ENCODE peak calls at places on chromosomes 3 and 15, in ten cellular contexts. One of them, this sample, is unnamed.

GRCh38 chr3:32780735-32781210 is 37.0 kb upstream of the TRIM71 start:
- DNase-seq in NCI-H2029 treated with DMSO at 0.1 percent for 48 hours: no peak
- DNase-seq in activated CD4-positive, CD25-positive, alpha-beta regulatory T cell treated with anti-CD3 and anti-CD28 coated beads, Interleukin-2, amount 50 U/mL, for 72 hours: no peak
- DNase-seq in transverse colon: peak; percentile 41
- DNase-seq in uterus: no peak
- DNase-seq in ELF-1: peak; percentile 99
- DNase-seq in heart right ventricle: peak; percentile 27
- DNase-seq in activated gamma-delta T cell treated with anti-CD3 and anti-CD28 coated beads, Interleukin-2, amount 50 U/mL, for 16 hours: no peak
- DNase-seq in lung microvascular endothelial cell: peak; percentile 51
- DNase-seq in NCI-H510A treated with DMSO at 0.1 percent for 48 hours: peak; percentile 24
- DNase-seq in this sample: no peak

GRCh38 chr3:136772709-136773108 is 20.5 kb upstream of the STAG1 start:
- DNase-seq in NCI-H2029 treated with DMSO at 0.1 percent for 48 hours: no peak
- DNase-seq in activated CD4-positive, CD25-positive, alpha-beta regulatory T cell treated with anti-CD3 and anti-CD28 coated beads, Interleukin-2, amount 50 U/mL, for 72 hours: no peak
- DNase-seq in transverse colon: no peak
- DNase-seq in uterus: no peak
- DNase-seq in ELF-1: no peak
- DNase-seq in heart right ventricle: no peak
- DNase-seq in activated gamma-delta T cell treated with anti-CD3 and anti-CD28 coated beads, Interleukin-2, amount 50 U/mL, for 16 hours: no peak
- DNase-seq in lung microvascular endothelial cell: peak; percentile 43
- DNase-seq in NCI-H510A treated with DMSO at 0.1 percent for 48 hours: no peak
- DNase-seq in this sample: no peak

GRCh38 chr15:60473135-60473534 is 5.8 kb downstream of the ICE2 start:
- DNase-seq in NCI-H2029 treated with DMSO at 0.1 percent for 48 hours: no peak
- DNase-seq in activated CD4-positive, CD25-positive, alpha-beta regulatory T cell treated with anti-CD3 and anti-CD28 coated beads, Interleukin-2, amount 50 U/mL, for 72 hours: no peak
- DNase-seq in transverse colon: no peak
- DNase-seq in uterus: no peak
- DNase-seq in ELF-1: no peak
- DNase-seq in heart right ventricle: no peak
- DNase-seq in activated gamma-delta T cell treated with anti-CD3 and anti-CD28 coated beads, Interleukin-2, amount 50 U/mL, for 16 hours: no peak
- DNase-seq in lung microvascular endothelial cell: no peak
- DNase-seq in NCI-H510A treated with DMSO at 0.1 percent for 48 hours: no peak
- DNase-seq in this sample: no peak

GRCh38 chr15:79394231-79394630 is 37.9 kb upstream of the MINAR1 start:
- DNase-seq in NCI-H2029 treated with DMSO at 0.1 percent for 48 hours: no peak
- DNase-seq in activated CD4-positive, CD25-positive, alpha-beta regulatory T cell treated with anti-CD3 and anti-CD28 coated beads, Interleukin-2, amount 50 U/mL, for 72 hours: no peak
- DNase-seq in transverse colon: no peak
- DNase-seq in uterus: no peak
- DNase-seq in ELF-1: no peak
- DNase-seq in heart right ventricle: no peak
- DNase-seq in activated gamma-delta T cell treated with anti-CD3 and anti-CD28 coated beads, Interleukin-2, amount 50 U/mL, for 16 hours: no peak
- DNase-seq in lung microvascular endothelial cell: no peak
- DNase-seq in NCI-H510A treated with DMSO at 0.1 percent for 48 hours: no peak
- DNase-seq in this sample: no peak

GRCh38 chr3:14457999-14458398 is 55.6 kb downstream of the SLC6A6 start:
- DNase-seq in NCI-H2029 treated with DMSO at 0.1 percent for 48 hours: no peak
- DNase-seq in activated CD4-positive, CD25-positive, alpha-beta regulatory T cell treated with anti-CD3 and anti-CD28 coated beads, Interleukin-2, amount 50 U/mL, for 72 hours: no peak
- DNase-seq in transverse colon: no peak
- DNase-seq in uterus: no peak
- DNase-seq in ELF-1: peak; percentile 68
- DNase-seq in heart right ventricle: no peak
- DNase-seq in activated gamma-delta T cell treated with anti-CD3 and anti-CD28 coated beads, Interleukin-2, amount 50 U/mL, for 16 hours: no peak
- DNase-seq in lung microvascular endothelial cell: no peak
- DNase-seq in NCI-H510A treated with DMSO at 0.1 percent for 48 hours: no peak
- DNase-seq in this sample: no peak

GRCh38 chr3:14303336-14304100 is 98.9 kb upstream of the SLC6A6 start:
- DNase-seq in NCI-H2029 treated with DMSO at 0.1 percent for 48 hours: no peak
- DNase-seq in activated CD4-positive, CD25-positive, alpha-beta regulatory T cell treated with anti-CD3 and anti-CD28 coated beads, Interleukin-2, amount 50 U/mL, for 72 hours: no peak
- DNase-seq in transverse colon: no peak
- DNase-seq in uterus: no peak
- DNase-seq in ELF-1: no peak
- DNase-seq in heart right ventricle: no peak
- DNase-seq in activated gamma-delta T cell treated with anti-CD3 and anti-CD28 coated beads, Interleukin-2, amount 50 U/mL, for 16 hours: no peak
- DNase-seq in lung microvascular endothelial cell: no peak
- DNase-seq in NCI-H510A treated with DMSO at 0.1 percent for 48 hours: no peak
- DNase-seq in this sample: no peak

GRCh38 chr3:9903238-9903624 is 583 bp downstream of the IL17RE start:
- DNase-seq in NCI-H2029 treated with DMSO at 0.1 percent for 48 hours: no peak
- DNase-seq in activated CD4-positive, CD25-positive, alpha-beta regulatory T cell treated with anti-CD3 and anti-CD28 coated beads, Interleukin-2, amount 50 U/mL, for 72 hours: no peak
- DNase-seq in transverse colon: no peak
- DNase-seq in uterus: no peak
- DNase-seq in ELF-1: no peak
- DNase-seq in heart right ventricle: no peak
- DNase-seq in activated gamma-delta T cell treated with anti-CD3 and anti-CD28 coated beads, Interleukin-2, amount 50 U/mL, for 16 hours: no peak
- DNase-seq in lung microvascular endothelial cell: peak; percentile 44
- DNase-seq in NCI-H510A treated with DMSO at 0.1 percent for 48 hours: no peak
- DNase-seq in this sample: no peak

GRCh38 chr3:137764001-137764433 is at the start of gene SOX14:
- DNase-seq in NCI-H2029 treated with DMSO at 0.1 percent for 48 hours: peak; percentile 8
- DNase-seq in activated CD4-positive, CD25-positive, alpha-beta regulatory T cell treated with anti-CD3 and anti-CD28 coated beads, Interleukin-2, amount 50 U/mL, for 72 hours: no peak
- DNase-seq in transverse colon: peak; percentile 35
- DNase-seq in uterus: no peak
- DNase-seq in ELF-1: peak; percentile 83
- DNase-seq in heart right ventricle: no peak
- DNase-seq in activated gamma-delta T cell treated with anti-CD3 and anti-CD28 coated beads, Interleukin-2, amount 50 U/mL, for 16 hours: no peak
- DNase-seq in lung microvascular endothelial cell: no peak
- DNase-seq in NCI-H510A treated with DMSO at 0.1 percent for 48 hours: peak; percentile 59
- DNase-seq in this sample: no peak

GRCh38 chr3:152620395-152620794 is 214.5 kb upstream of the P2RY1 start:
- DNase-seq in NCI-H2029 treated with DMSO at 0.1 percent for 48 hours: no peak
- DNase-seq in activated CD4-positive, CD25-positive, alpha-beta regulatory T cell treated with anti-CD3 and anti-CD28 coated beads, Interleukin-2, amount 50 U/mL, for 72 hours: no peak
- DNase-seq in transverse colon: no peak
- DNase-seq in uterus: no peak
- DNase-seq in ELF-1: no peak
- DNase-seq in heart right ventricle: peak; percentile 19
- DNase-seq in activated gamma-delta T cell treated with anti-CD3 and anti-CD28 coated beads, Interleukin-2, amount 50 U/mL, for 16 hours: no peak
- DNase-seq in lung microvascular endothelial cell: no peak
- DNase-seq in NCI-H510A treated with DMSO at 0.1 percent for 48 hours: no peak
- DNase-seq in this sample: no peak

GRCh38 chr3:45832691-45833090 is 9.2 kb downstream of the LZTFL1 start:
- DNase-seq in NCI-H2029 treated with DMSO at 0.1 percent for 48 hours: peak; percentile 72
- DNase-seq in activated CD4-positive, CD25-positive, alpha-beta regulatory T cell treated with anti-CD3 and anti-CD28 coated beads, Interleukin-2, amount 50 U/mL, for 72 hours: no peak
- DNase-seq in transverse colon: no peak
- DNase-seq in uterus: no peak
- DNase-seq in ELF-1: no peak
- DNase-seq in heart right ventricle: no peak
- DNase-seq in activated gamma-delta T cell treated with anti-CD3 and anti-CD28 coated beads, Interleukin-2, amount 50 U/mL, for 16 hours: no peak
- DNase-seq in lung microvascular endothelial cell: peak; percentile 31
- DNase-seq in NCI-H510A treated with DMSO at 0.1 percent for 48 hours: peak; percentile 27
- DNase-seq in this sample: no peak

GRCh38 chr3:152398495-152398894 is 129.8 kb downstream of the MBNL1 start:
- DNase-seq in NCI-H2029 treated with DMSO at 0.1 percent for 48 hours: no peak
- DNase-seq in activated CD4-positive, CD25-positive, alpha-beta regulatory T cell treated with anti-CD3 and anti-CD28 coated beads, Interleukin-2, amount 50 U/mL, for 72 hours: no peak
- DNase-seq in transverse colon: no peak
- DNase-seq in uterus: no peak
- DNase-seq in ELF-1: no peak
- DNase-seq in heart right ventricle: no peak
- DNase-seq in activated gamma-delta T cell treated with anti-CD3 and anti-CD28 coated beads, Interleukin-2, amount 50 U/mL, for 16 hours: no peak
- DNase-seq in lung microvascular endothelial cell: peak; percentile 23
- DNase-seq in NCI-H510A treated with DMSO at 0.1 percent for 48 hours: no peak
- DNase-seq in this sample: no peak

GRCh38 chr3:112136959-112137693 is 4.1 kb upstream of the GCSAM start:
- DNase-seq in NCI-H2029 treated with DMSO at 0.1 percent for 48 hours: no peak
- DNase-seq in activated CD4-positive, CD25-positive, alpha-beta regulatory T cell treated with anti-CD3 and anti-CD28 coated beads, Interleukin-2, amount 50 U/mL, for 72 hours: no peak
- DNase-seq in transverse colon: peak; percentile 37
- DNase-seq in uterus: no peak
- DNase-seq in ELF-1: peak; percentile 81
- DNase-seq in heart right ventricle: no peak
- DNase-seq in activated gamma-delta T cell treated with anti-CD3 and anti-CD28 coated beads, Interleukin-2, amount 50 U/mL, for 16 hours: no peak
- DNase-seq in lung microvascular endothelial cell: peak; percentile 56
- DNase-seq in NCI-H510A treated with DMSO at 0.1 percent for 48 hours: peak; percentile 57
- DNase-seq in this sample: peak; percentile 39

GRCh38 chr3:46408853-46409252 is 1.8 kb downstream of the CCRL2 start:
- DNase-seq in NCI-H2029 treated with DMSO at 0.1 percent for 48 hours: no peak
- DNase-seq in activated CD4-positive, CD25-positive, alpha-beta regulatory T cell treated with anti-CD3 and anti-CD28 coated beads, Interleukin-2, amount 50 U/mL, for 72 hours: no peak
- DNase-seq in transverse colon: no peak
- DNase-seq in uterus: no peak
- DNase-seq in ELF-1: no peak
- DNase-seq in heart right ventricle: no peak
- DNase-seq in activated gamma-delta T cell treated with anti-CD3 and anti-CD28 coated beads, Interleukin-2, amount 50 U/mL, for 16 hours: no peak
- DNase-seq in lung microvascular endothelial cell: no peak
- DNase-seq in NCI-H510A treated with DMSO at 0.1 percent for 48 hours: no peak
- DNase-seq in this sample: no peak

GRCh38 chr3:31610700-31611275 is 78.1 kb downstream of the STT3B start:
- DNase-seq in NCI-H2029 treated with DMSO at 0.1 percent for 48 hours: no peak
- DNase-seq in activated CD4-positive, CD25-positive, alpha-beta regulatory T cell treated with anti-CD3 and anti-CD28 coated beads, Interleukin-2, amount 50 U/mL, for 72 hours: no peak
- DNase-seq in transverse colon: no peak
- DNase-seq in uterus: no peak
- DNase-seq in ELF-1: no peak
- DNase-seq in heart right ventricle: no peak
- DNase-seq in activated gamma-delta T cell treated with anti-CD3 and anti-CD28 coated beads, Interleukin-2, amount 50 U/mL, for 16 hours: no peak
- DNase-seq in lung microvascular endothelial cell: peak; percentile 64
- DNase-seq in NCI-H510A treated with DMSO at 0.1 percent for 48 hours: peak; percentile 11
- DNase-seq in this sample: no peak

GRCh38 chr3:198109883-198110282 is 149.9 kb downstream of the LMLN start:
- DNase-seq in NCI-H2029 treated with DMSO at 0.1 percent for 48 hours: no peak
- DNase-seq in activated CD4-positive, CD25-positive, alpha-beta regulatory T cell treated with anti-CD3 and anti-CD28 coated beads, Interleukin-2, amount 50 U/mL, for 72 hours: no peak
- DNase-seq in transverse colon: no peak
- DNase-seq in uterus: no peak
- DNase-seq in ELF-1: no peak
- DNase-seq in heart right ventricle: no peak
- DNase-seq in activated gamma-delta T cell treated with anti-CD3 and anti-CD28 coated beads, Interleukin-2, amount 50 U/mL, for 16 hours: no peak
- DNase-seq in lung microvascular endothelial cell: no peak
- DNase-seq in NCI-H510A treated with DMSO at 0.1 percent for 48 hours: no peak
- DNase-seq in this sample: no peak

GRCh38 chr3:120495809-120496208 is 45.0 kb upstream of the FSTL1 start:
- DNase-seq in NCI-H2029 treated with DMSO at 0.1 percent for 48 hours: no peak
- DNase-seq in activated CD4-positive, CD25-positive, alpha-beta regulatory T cell treated with anti-CD3 and anti-CD28 coated beads, Interleukin-2, amount 50 U/mL, for 72 hours: no peak
- DNase-seq in transverse colon: no peak
- DNase-seq in uterus: no peak
- DNase-seq in ELF-1: no peak
- DNase-seq in heart right ventricle: no peak
- DNase-seq in activated gamma-delta T cell treated with anti-CD3 and anti-CD28 coated beads, Interleukin-2, amount 50 U/mL, for 16 hours: no peak
- DNase-seq in lung microvascular endothelial cell: peak; percentile 4
- DNase-seq in NCI-H510A treated with DMSO at 0.1 percent for 48 hours: no peak
- DNase-seq in this sample: no peak

GRCh38 chr15:92882697-92883642 is 17.2 kb upstream of the CHD2 start:
- DNase-seq in NCI-H2029 treated with DMSO at 0.1 percent for 48 hours: peak; percentile 76
- DNase-seq in activated CD4-positive, CD25-positive, alpha-beta regulatory T cell treated with anti-CD3 and anti-CD28 coated beads, Interleukin-2, amount 50 U/mL, for 72 hours: peak; percentile 63
- DNase-seq in transverse colon: no peak
- DNase-seq in uterus: no peak
- DNase-seq in ELF-1: no peak
- DNase-seq in heart right ventricle: peak; percentile 41
- DNase-seq in activated gamma-delta T cell treated with anti-CD3 and anti-CD28 coated beads, Interleukin-2, amount 50 U/mL, for 16 hours: no peak
- DNase-seq in lung microvascular endothelial cell: peak; percentile 19
- DNase-seq in NCI-H510A treated with DMSO at 0.1 percent for 48 hours: peak; percentile 99
- DNase-seq in this sample: no peak

GRCh38 chr3:4438296-4438695 is 28.8 kb downstream of the SUMF1 start:
- DNase-seq in NCI-H2029 treated with DMSO at 0.1 percent for 48 hours: no peak
- DNase-seq in activated CD4-positive, CD25-positive, alpha-beta regulatory T cell treated with anti-CD3 and anti-CD28 coated beads, Interleukin-2, amount 50 U/mL, for 72 hours: no peak
- DNase-seq in transverse colon: no peak
- DNase-seq in uterus: no peak
- DNase-seq in ELF-1: peak; percentile 58
- DNase-seq in heart right ventricle: no peak
- DNase-seq in activated gamma-delta T cell treated with anti-CD3 and anti-CD28 coated beads, Interleukin-2, amount 50 U/mL, for 16 hours: no peak
- DNase-seq in lung microvascular endothelial cell: no peak
- DNase-seq in NCI-H510A treated with DMSO at 0.1 percent for 48 hours: no peak
- DNase-seq in this sample: no peak

GRCh38 chr3:167032267-167032876 is 347.7 kb downstream of the ZBBX start:
- DNase-seq in NCI-H2029 treated with DMSO at 0.1 percent for 48 hours: peak; percentile 24
- DNase-seq in activated CD4-positive, CD25-positive, alpha-beta regulatory T cell treated with anti-CD3 and anti-CD28 coated beads, Interleukin-2, amount 50 U/mL, for 72 hours: no peak
- DNase-seq in transverse colon: no peak
- DNase-seq in uterus: no peak
- DNase-seq in ELF-1: no peak
- DNase-seq in heart right ventricle: no peak
- DNase-seq in activated gamma-delta T cell treated with anti-CD3 and anti-CD28 coated beads, Interleukin-2, amount 50 U/mL, for 16 hours: no peak
- DNase-seq in lung microvascular endothelial cell: peak; percentile 9
- DNase-seq in NCI-H510A treated with DMSO at 0.1 percent for 48 hours: peak; percentile 65
- DNase-seq in this sample: peak; percentile 12

GRCh38 chr3:191774485-191774884 is 313.5 kb downstream of the PYDC2 start:
- DNase-seq in NCI-H2029 treated with DMSO at 0.1 percent for 48 hours: no peak
- DNase-seq in activated CD4-positive, CD25-positive, alpha-beta regulatory T cell treated with anti-CD3 and anti-CD28 coated beads, Interleukin-2, amount 50 U/mL, for 72 hours: no peak
- DNase-seq in transverse colon: no peak
- DNase-seq in uterus: no peak
- DNase-seq in ELF-1: peak; percentile 43
- DNase-seq in heart right ventricle: no peak
- DNase-seq in activated gamma-delta T cell treated with anti-CD3 and anti-CD28 coated beads, Interleukin-2, amount 50 U/mL, for 16 hours: no peak
- DNase-seq in lung microvascular endothelial cell: no peak
- DNase-seq in NCI-H510A treated with DMSO at 0.1 percent for 48 hours: no peak
- DNase-seq in this sample: no peak

GRCh38 chr3:69178838-69179739 is 56.7 kb upstream of the LMOD3 start:
- DNase-seq in NCI-H2029 treated with DMSO at 0.1 percent for 48 hours: no peak
- DNase-seq in activated CD4-positive, CD25-positive, alpha-beta regulatory T cell treated with anti-CD3 and anti-CD28 coated beads, Interleukin-2, amount 50 U/mL, for 72 hours: no peak
- DNase-seq in transverse colon: no peak
- DNase-seq in uterus: no peak
- DNase-seq in ELF-1: no peak
- DNase-seq in heart right ventricle: no peak
- DNase-seq in activated gamma-delta T cell treated with anti-CD3 and anti-CD28 coated beads, Interleukin-2, amount 50 U/mL, for 16 hours: no peak
- DNase-seq in lung microvascular endothelial cell: peak; percentile 54
- DNase-seq in NCI-H510A treated with DMSO at 0.1 percent for 48 hours: no peak
- DNase-seq in this sample: no peak

GRCh38 chr15:85690546-85691226 is 104.0 kb downstream of the KLHL25 start:
- DNase-seq in NCI-H2029 treated with DMSO at 0.1 percent for 48 hours: no peak
- DNase-seq in activated CD4-positive, CD25-positive, alpha-beta regulatory T cell treated with anti-CD3 and anti-CD28 coated beads, Interleukin-2, amount 50 U/mL, for 72 hours: no peak
- DNase-seq in transverse colon: no peak
- DNase-seq in uterus: no peak
- DNase-seq in ELF-1: no peak
- DNase-seq in heart right ventricle: no peak
- DNase-seq in activated gamma-delta T cell treated with anti-CD3 and anti-CD28 coated beads, Interleukin-2, amount 50 U/mL, for 16 hours: no peak
- DNase-seq in lung microvascular endothelial cell: peak; percentile 50
- DNase-seq in NCI-H510A treated with DMSO at 0.1 percent for 48 hours: no peak
- DNase-seq in this sample: no peak

GRCh38 chr3:6994081-6994668 is 133.3 kb downstream of the GRM7 start:
- DNase-seq in NCI-H2029 treated with DMSO at 0.1 percent for 48 hours: no peak
- DNase-seq in activated CD4-positive, CD25-positive, alpha-beta regulatory T cell treated with anti-CD3 and anti-CD28 coated beads, Interleukin-2, amount 50 U/mL, for 72 hours: no peak
- DNase-seq in transverse colon: no peak
- DNase-seq in uterus: no peak
- DNase-seq in ELF-1: no peak
- DNase-seq in heart right ventricle: no peak
- DNase-seq in activated gamma-delta T cell treated with anti-CD3 and anti-CD28 coated beads, Interleukin-2, amount 50 U/mL, for 16 hours: no peak
- DNase-seq in lung microvascular endothelial cell: peak; percentile 28
- DNase-seq in NCI-H510A treated with DMSO at 0.1 percent for 48 hours: peak; percentile 20
- DNase-seq in this sample: no peak

GRCh38 chr3:20645340-20645739 is 459.3 kb upstream of the SGO1 start:
- DNase-seq in NCI-H2029 treated with DMSO at 0.1 percent for 48 hours: no peak
- DNase-seq in activated CD4-positive, CD25-positive, alpha-beta regulatory T cell treated with anti-CD3 and anti-CD28 coated beads, Interleukin-2, amount 50 U/mL, for 72 hours: no peak
- DNase-seq in transverse colon: no peak
- DNase-seq in uterus: no peak
- DNase-seq in ELF-1: no peak
- DNase-seq in heart right ventricle: no peak
- DNase-seq in activated gamma-delta T cell treated with anti-CD3 and anti-CD28 coated beads, Interleukin-2, amount 50 U/mL, for 16 hours: no peak
- DNase-seq in lung microvascular endothelial cell: peak; percentile 2
- DNase-seq in NCI-H510A treated with DMSO at 0.1 percent for 48 hours: no peak
- DNase-seq in this sample: no peak

GRCh38 chr15:37102315-37103021 is 2.1 kb upstream of the MEIS2 start:
- DNase-seq in NCI-H2029 treated with DMSO at 0.1 percent for 48 hours: no peak
- DNase-seq in activated CD4-positive, CD25-positive, alpha-beta regulatory T cell treated with anti-CD3 and anti-CD28 coated beads, Interleukin-2, amount 50 U/mL, for 72 hours: no peak
- DNase-seq in transverse colon: no peak
- DNase-seq in uterus: peak; percentile 58
- DNase-seq in ELF-1: peak; percentile 70
- DNase-seq in heart right ventricle: no peak
- DNase-seq in activated gamma-delta T cell treated with anti-CD3 and anti-CD28 coated beads, Interleukin-2, amount 50 U/mL, for 16 hours: no peak
- DNase-seq in lung microvascular endothelial cell: peak; percentile 42
- DNase-seq in NCI-H510A treated with DMSO at 0.1 percent for 48 hours: peak; percentile 63
- DNase-seq in this sample: peak; percentile 18

GRCh38 chr3:3806092-3806491 is 6.9 kb downstream of the LRRN1 start:
- DNase-seq in NCI-H2029 treated with DMSO at 0.1 percent for 48 hours: no peak
- DNase-seq in activated CD4-positive, CD25-positive, alpha-beta regulatory T cell treated with anti-CD3 and anti-CD28 coated beads, Interleukin-2, amount 50 U/mL, for 72 hours: no peak
- DNase-seq in transverse colon: no peak
- DNase-seq in uterus: no peak
- DNase-seq in ELF-1: no peak
- DNase-seq in heart right ventricle: no peak
- DNase-seq in activated gamma-delta T cell treated with anti-CD3 and anti-CD28 coated beads, Interleukin-2, amount 50 U/mL, for 16 hours: no peak
- DNase-seq in lung microvascular endothelial cell: no peak
- DNase-seq in NCI-H510A treated with DMSO at 0.1 percent for 48 hours: no peak
- DNase-seq in this sample: no peak

GRCh38 chr3:122000936-122001605 is 21.0 kb downstream of the ILDR1 start:
- DNase-seq in NCI-H2029 treated with DMSO at 0.1 percent for 48 hours: no peak
- DNase-seq in activated CD4-positive, CD25-positive, alpha-beta regulatory T cell treated with anti-CD3 and anti-CD28 coated beads, Interleukin-2, amount 50 U/mL, for 72 hours: no peak
- DNase-seq in transverse colon: no peak
- DNase-seq in uterus: no peak
- DNase-seq in ELF-1: peak; percentile 16
- DNase-seq in heart right ventricle: no peak
- DNase-seq in activated gamma-delta T cell treated with anti-CD3 and anti-CD28 coated beads, Interleukin-2, amount 50 U/mL, for 16 hours: no peak
- DNase-seq in lung microvascular endothelial cell: no peak
- DNase-seq in NCI-H510A treated with DMSO at 0.1 percent for 48 hours: no peak
- DNase-seq in this sample: no peak

GRCh38 chr3:8473990-8474389 is 27.6 kb upstream of the LMCD1 start:
- DNase-seq in NCI-H2029 treated with DMSO at 0.1 percent for 48 hours: no peak
- DNase-seq in activated CD4-positive, CD25-positive, alpha-beta regulatory T cell treated with anti-CD3 and anti-CD28 coated beads, Interleukin-2, amount 50 U/mL, for 72 hours: no peak
- DNase-seq in transverse colon: no peak
- DNase-seq in uterus: no peak
- DNase-seq in ELF-1: no peak
- DNase-seq in heart right ventricle: no peak
- DNase-seq in activated gamma-delta T cell treated with anti-CD3 and anti-CD28 coated beads, Interleukin-2, amount 50 U/mL, for 16 hours: no peak
- DNase-seq in lung microvascular endothelial cell: no peak
- DNase-seq in NCI-H510A treated with DMSO at 0.1 percent for 48 hours: no peak
- DNase-seq in this sample: no peak

This sample was measured in Panc1.